ENCODE peak calls at places on chromosomes 11 and 22, in five cellular contexts. S is H1, L is esophagus squamous epithelium, K is H9, D is GM10248. U is an unnamed sample.

GRCh38 chr11:83436855-83437254 is 150.7 kb upstream of the CCDC90B start:
- DNase-seq in S (peak), L (no peak), K (no peak), D (no peak), U (no peak)

GRCh38 chr11:88508808-88509581 is 171.5 kb upstream of the CTSC start:
- DNase-seq in S (peak), L (no peak), K (peak), D (peak), U (peak)

GRCh38 chr11:121453589-121454299 is 977 bp upstream of the SORL1-AS1 start:
- DNase-seq in S (no peak), L (no peak), K (no peak), D (no peak), U (no peak)

GRCh38 chr11:83282084-83282716 is 4.0 kb downstream of the CCDC90B start:
- DNase-seq in S (no peak), L (no peak), K (no peak), D (no peak), U (no peak)

GRCh38 chr22:16806401-16806800 is 18.8 kb downstream of the XKR3 start:
- DNase-seq in S (no peak), L (no peak), K (peak), D (no peak), U (no peak)

GRCh38 chr11:1483445-1483961 is 3.1 kb downstream of the MOB2 start:
- DNase-seq in S (no peak), L (no peak), K (no peak), D (no peak), U (no peak)

GRCh38 chr11:64787526-64788320 is 9.4 kb upstream of the SF1 start:
- DNase-seq in S (peak), L (no peak), K (peak), D (peak), U (peak)

GRCh38 chr11:20873054-20873453 is 203.7 kb downstream of the NELL1 start:
- DNase-seq in S (peak), L (no peak), K (peak), D (peak), U (no peak)

GRCh38 chr11:117421471-117421870 is 93.8 kb downstream of the CEP164 start:
- DNase-seq in S (no peak), L (no peak), K (no peak), D (no peak), U (no peak)

GRCh38 chr11:45209904-45210699 is 63.7 kb downstream of the PRDM11 start:
- DNase-seq in S (peak), L (no peak), K (peak), D (no peak), U (peak)

GRCh38 chr11:65204646-65205601 is 23.2 kb downstream of the CAPN1 start:
- DNase-seq in S (peak), L (no peak), K (peak), D (peak), U (peak)

GRCh38 chr22:45083659-45084305 is 74.0 kb upstream of the PHF21B start:
- DNase-seq in S (no peak), L (no peak), K (no peak), D (no peak), U (no peak)

GRCh38 chr11:113261709-113262475 is 52.5 kb upstream of the TTC12 start:
- DNase-seq in S (no peak), L (no peak), K (no peak), D (no peak), U (no peak)

GRCh38 chr11:2307733-2308331 is 6.0 kb downstream of the TSPAN32 start:
- DNase-seq in S (no peak), L (no peak), K (no peak), D (no peak), U (no peak)

GRCh38 chr11:16737860-16738197 is 618 bp upstream of the C11orf58 start:
- DNase-seq in S (no peak), L (no peak), K (no peak), D (no peak), U (no peak)

GRCh38 chr11:117462848-117463247 is 135.2 kb downstream of the CEP164 start:
- DNase-seq in S (no peak), L (no peak), K (no peak), D (no peak), U (no peak)

GRCh38 chr11:5107285-5107684 is 30.9 kb downstream of the OR52A5 start:
- DNase-seq in S (no peak), L (no peak), K (no peak), D (no peak), U (no peak)

GRCh38 chr11:81987829-81988472 is 745.7 kb downstream of the FAM181B start:
- DNase-seq in S (no peak), L (no peak), K (no peak), D (no peak), U (no peak)

GRCh38 chr11:47912843-47913437 is 64.8 kb upstream of the NUP160 start:
- DNase-seq in S (no peak), L (no peak), K (no peak), D (no peak), U (no peak)

GRCh38 chr11:120667281-120667680 is 155.7 kb downstream of the GRIK4 start:
- DNase-seq in S (no peak), L (no peak), K (no peak), D (no peak), U (no peak)

GRCh38 chr11:29333993-29334780 is 682.6 kb downstream of the KCNA4 start:
- DNase-seq in S (no peak), L (no peak), K (peak), D (peak), U (no peak)

GRCh38 chr11:29300441-29300840 is 716.4 kb downstream of the KCNA4 start:
- DNase-seq in S (no peak), L (no peak), K (no peak), D (no peak), U (no peak)

GRCh38 chr22:43996170-43996980 is 27.7 kb upstream of the PARVB start:
- DNase-seq in S (no peak), L (peak), K (no peak), D (peak), U (no peak)

GRCh38 chr11:86660011-86660595 is 12.3 kb downstream of the ME3 start:
- DNase-seq in S (no peak), L (no peak), K (no peak), D (no peak), U (no peak)

GRCh38 chr11:133695376-133695775 is 149.9 kb downstream of the SPATA19 start:
- DNase-seq in S (no peak), L (no peak), K (peak), D (no peak), U (no peak)

GRCh38 chr22:23803001-23803819 is 16.4 kb downstream of the SMARCB1 start:
- DNase-seq in S (no peak), L (no peak), K (no peak), D (peak), U (no peak)

GRCh38 chr22:45170001-45170466 is 6.3 kb downstream of the NUP50 start:
- DNase-seq in S (no peak), L (no peak), K (no peak), D (no peak), U (no peak)

GRCh38 chr11:66497206-66497605 is 13.2 kb upstream of the BBS1 start:
- DNase-seq in S (no peak), L (no peak), K (no peak), D (no peak), U (no peak)

GRCh38 chr11:66494458-66494857 is 14.2 kb downstream of the DPP3 start:
- DNase-seq in S (no peak), L (no peak), K (no peak), D (no peak), U (no peak)

GRCh38 chr11:66494935-66495334 is 14.7 kb downstream of the DPP3 start:
- DNase-seq in S (peak), L (no peak), K (peak), D (no peak), U (no peak)

GRCh38 chr11:66493124-66493523 is 12.9 kb downstream of the DPP3 start:
- DNase-seq in S (no peak), L (no peak), K (no peak), D (no peak), U (no peak)

GRCh38 chr11:66495401-66495844 is 15.0 kb upstream of the BBS1 start:
- DNase-seq in S (peak), L (no peak), K (peak), D (no peak), U (no peak)
- TF ChIP-seq CTCF in S (peak), L (no peak), K (peak), D (no peak), U (peak)

GRCh38 chr11:61828379-61828628 is 204 bp downstream of the FADS2 start:
- DNase-seq in S (no peak), L (no peak), K (no peak), D (no peak), U (no peak)

GRCh38 chr11:61828629-61829407 is 718 bp downstream of the FADS2 start:
- DNase-seq in S (peak), L (no peak), K (peak), D (peak), U (peak)

GRCh38 chr11:61832207-61832606 is 4.1 kb downstream of the FADS2 start:
- DNase-seq in S (no peak), L (no peak), K (no peak), D (no peak), U (no peak)

GRCh38 chr11:61829806-61830205 is 1.7 kb downstream of the FADS2 start:
- DNase-seq in S (no peak), L (no peak), K (no peak), D (no peak), U (no peak)

GRCh38 chr11:61830318-61831105 is 2.4 kb downstream of the FADS2 start:
- DNase-seq in S (no peak), L (no peak), K (no peak), D (no peak), U (no peak)
- TF ChIP-seq CTCF in S (no peak), L (no peak), K (no peak), D (no peak), U (no peak)

DNA sequence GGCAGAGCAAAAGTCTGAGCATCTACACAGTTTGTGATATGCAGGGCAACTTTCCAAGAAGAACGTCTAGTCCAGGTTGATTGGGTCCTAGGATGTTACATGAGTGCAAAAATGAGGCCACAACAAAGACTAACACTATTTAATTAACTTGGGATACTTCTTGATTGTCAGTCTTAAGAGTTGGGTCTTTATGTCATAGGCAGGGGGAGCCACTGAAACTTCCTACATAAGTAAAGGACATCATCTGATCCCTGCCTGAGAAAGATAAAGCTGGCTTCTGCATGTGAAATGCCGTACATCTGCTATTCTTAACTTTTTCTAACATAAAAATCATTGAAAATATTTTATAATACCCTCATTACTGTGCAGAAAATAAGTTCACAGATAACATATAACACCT is 525.5 kb downstream of the NTM start:
- DNase-seq in S (no peak), L (no peak), K (no peak), D (no peak), U (no peak)
- TF ChIP-seq CTCF in S (no peak), L (no peak), K (peak), D (no peak), U (no peak)

DNA sequence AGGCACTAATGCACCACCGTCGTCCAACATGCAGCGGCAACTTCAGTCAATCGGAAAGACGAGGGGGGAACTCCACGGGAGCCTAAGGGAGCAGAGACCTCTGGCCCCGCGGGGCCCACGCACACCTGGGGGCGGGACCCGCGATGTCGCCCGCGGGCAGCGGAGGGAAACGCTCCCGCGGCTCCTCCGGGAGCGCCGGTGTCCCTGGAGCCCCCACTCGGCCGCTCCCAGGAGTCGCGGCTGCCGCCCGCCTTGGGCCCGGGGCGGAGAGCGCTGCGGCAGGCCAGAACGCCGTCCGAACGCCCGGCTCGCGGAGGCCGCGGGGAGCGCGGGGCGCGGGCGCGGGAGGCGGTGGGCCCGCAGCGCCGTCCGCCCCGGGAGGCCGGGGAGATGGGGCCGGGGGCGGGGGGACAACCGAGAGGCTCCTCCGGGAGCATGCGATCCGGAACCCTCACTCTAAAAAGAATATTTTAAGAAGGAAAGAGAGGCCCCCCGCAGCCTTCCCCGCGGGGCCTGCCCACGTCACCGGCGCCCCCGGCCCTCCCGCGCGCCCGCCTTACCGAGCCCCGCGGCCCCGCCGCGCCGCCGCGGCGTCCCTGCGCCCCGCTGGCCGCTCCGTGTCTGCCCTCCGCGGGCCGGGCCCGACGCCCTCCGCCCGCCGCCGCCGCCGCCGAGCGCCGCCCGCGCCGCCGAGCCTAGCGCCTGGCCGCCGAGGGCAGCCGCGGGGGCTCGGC is 86.6 kb upstream of the ARHGAP32 start:
- DNase-seq in S (no peak), L (no peak), K (no peak), D (peak), U (peak)
- TF ChIP-seq CTCF in S (peak), L (no peak), K (peak), D (no peak), U (no peak)

DNA sequence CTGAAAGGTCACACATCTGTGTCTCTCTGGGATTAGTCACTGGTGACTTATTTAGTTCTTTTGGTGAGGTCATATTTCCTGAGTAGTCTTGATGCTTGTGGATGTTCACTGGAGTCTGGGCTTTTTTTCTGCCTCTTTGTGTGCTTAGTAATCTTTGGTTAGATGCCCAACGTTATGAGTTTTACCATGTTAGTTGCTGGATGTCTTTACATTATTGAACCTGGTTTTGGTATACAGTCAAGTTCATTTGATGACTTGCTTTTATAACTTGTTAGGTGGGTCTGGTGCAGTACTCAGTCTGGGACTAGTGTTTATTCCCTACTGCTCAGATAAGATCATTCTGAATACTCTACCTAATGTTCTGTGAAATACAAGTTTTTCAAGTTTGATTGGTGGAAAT is 26.2 kb upstream of the SLC37A2 start:
- DNase-seq in S (no peak), L (no peak), K (no peak), D (no peak), U (no peak)
- TF ChIP-seq CTCF in S (no peak), L (no peak), K (no peak), D (no peak), U (no peak)

GRCh38 chr22:19035474-19036228 is 86.6 kb downstream of the DGCR2 start:
- DNase-seq in S (peak), L (no peak), K (peak), D (no peak), U (no peak)
- TF ChIP-seq CTCF in S (peak), L (no peak), K (peak), D (no peak), U (no peak)